ENCODE peak calls at places on chromosomes 4 and X, in nine cellular contexts. M, D, K, G, H, I, F, Y and Q are unnamed samples. For H3K4me1 and H3K9me3, the result is how much of the 10 kb centered on the place peaks cover.

GRCh38 chr4:113292371-113293042 is 243.1 kb downstream of the ANK2 start:
- DNase-seq in F (no peak), Y (peak), K (no peak), H (peak), M (peak), G (no peak), I (peak), D (peak), Q (peak)

GRCh38 chrX:119118780-119119395 is 8.7 kb downstream of the KIAA1210 start:
- DNase-seq in H (peak), K (no peak), M (peak), G (peak), F (peak), Y (peak), I (peak), D (peak), Q (peak)

GRCh38 chr4:15479089-15479912 is 9.6 kb downstream of the CC2D2A start:
- DNase-seq in Y (peak), I (peak), F (no peak), M (peak), K (peak), H (peak), D (peak), G (peak), Q (peak)

GRCh38 chrX:97290199-97290598 is 406.5 kb downstream of the RPA4 start:
- DNase-seq in I (no peak), K (no peak), D (no peak), Y (no peak), H (no peak), G (no peak), M (no peak), F (no peak), Q (no peak)

GRCh38 chrX:1442724-1443367 is 9.9 kb downstream of the ASMTL start:
- DNase-seq in M (peak), G (no peak), Y (no peak), K (peak), F (no peak), I (no peak), H (no peak), D (no peak), Q (no peak)

GRCh38 chrX:146154191-146154590 is 336.6 kb downstream of the SLITRK2 start:
- DNase-seq in D (no peak), G (no peak), K (no peak), I (peak), F (no peak), H (no peak), M (no peak), Y (no peak), Q (no peak)

GRCh38 chr4:125041372-125041930 is 273.3 kb upstream of the FAT4 start:
- DNase-seq in D (peak), Y (no peak), M (no peak), H (peak), G (no peak), F (no peak), K (no peak), I (no peak), Q (no peak)

GRCh38 chr4:140653718-140654515 is 85.2 kb upstream of the UCP1 start:
- DNase-seq in D (peak), I (no peak), H (peak), M (no peak), F (no peak), G (peak), K (no peak), Y (no peak), Q (no peak)

GRCh38 chr4:39637572-39638357 is 900 bp downstream of the SMIM14 start:
- DNase-seq in I (peak), G (peak), Y (peak), M (no peak), H (peak), K (peak), F (peak), D (peak), Q (peak)

GRCh38 chr4:26762650-26763049 is 98.0 kb upstream of the STIM2 start:
- DNase-seq in M (no peak), G (no peak), D (peak), K (no peak), F (no peak), H (no peak), Y (no peak), I (peak), Q (no peak)

GRCh38 chr4:133997440-133997839 is 204.1 kb downstream of the PABPC4L start:
- DNase-seq in K (no peak), H (peak), D (peak), M (no peak), F (no peak), I (no peak), G (no peak), Y (no peak), Q (no peak)

GRCh38 chr4:89324671-89325070 is 17.1 kb upstream of the GPRIN3 start:
- DNase-seq in Y (no peak), D (peak), F (no peak), G (no peak), I (no peak), M (no peak), K (no peak), H (peak), Q (no peak)

GRCh38 chr4:158193171-158193749 is 17.0 kb upstream of the TMEM144 start:
- DNase-seq in M (no peak), D (peak), I (peak), G (peak), Y (no peak), K (no peak), F (no peak), H (peak), Q (no peak)

GRCh38 chr4:3215733-3216132 is 33.2 kb upstream of the MSANTD1 start:
- DNase-seq in K (peak), I (no peak), G (no peak), Y (no peak), D (no peak), F (no peak), M (peak), H (no peak), Q (no peak)

GRCh38 chr4:94375364-94375763 is 32.7 kb upstream of the HPGDS start:
- DNase-seq in K (no peak), F (no peak), D (no peak), G (no peak), H (no peak), M (no peak), I (no peak), Y (no peak), Q (no peak)

GRCh38 chr4:159296061-159296460 is 193.2 kb downstream of the RAPGEF2 start:
- DNase-seq in F (no peak), I (peak), Y (no peak), D (no peak), M (no peak), H (peak), G (no peak), K (no peak), Q (no peak)

GRCh38 chr4:95155759-95156451 is 392.9 kb downstream of the UNC5C start:
- DNase-seq in K (no peak), G (peak), D (peak), H (peak), M (no peak), F (no peak), I (peak), Y (no peak), Q (no peak)

GRCh38 chrX:112235547-112235946 is 153.0 kb upstream of the TRPC5 start:
- DNase-seq in Y (no peak), F (no peak), I (no peak), K (no peak), M (no peak), G (no peak), H (no peak), D (no peak), Q (no peak)

GRCh38 chrX:25158635-25159034 is 142.9 kb upstream of the ARX start:
- DNase-seq in K (no peak), Y (no peak), G (no peak), H (peak), I (no peak), M (no peak), D (no peak), F (no peak), Q (no peak)

GRCh38 chrX:27728291-27728690 is 79.5 kb upstream of the MAGEB10 start:
- DNase-seq in H (peak), I (no peak), D (peak), G (no peak), Y (no peak), K (no peak), F (no peak), M (no peak), Q (no peak)

GRCh38 chr4:1928356-1929235 is 57.4 kb downstream of the NSD2 start:
- DNase-seq in Y (no peak), K (no peak), H (peak), D (no peak), G (no peak), F (peak), I (no peak), M (no peak), Q (no peak)

GRCh38 chr4:122584517-122584916 is 36.3 kb downstream of the IL21 start:
- DNase-seq in F (no peak), Y (no peak), I (no peak), H (peak), D (peak), M (no peak), G (no peak), K (no peak), Q (no peak)

GRCh38 chrX:17174671-17175070 is 200.3 kb upstream of the NHS start:
- DNase-seq in M (no peak), Y (peak), H (no peak), D (no peak), G (peak), K (no peak), I (no peak), F (no peak), Q (no peak)

GRCh38 chrX:80576815-80577533 is 156.7 kb downstream of the TENT5D start:
- DNase-seq in G (no peak), Y (no peak), K (no peak), H (no peak), F (no peak), D (no peak), I (peak), M (no peak), Q (no peak)

GRCh38 chr4:38314663-38315062 is 349.3 kb upstream of the KLF3 start:
- DNase-seq in H (no peak), M (no peak), Y (no peak), I (peak), K (no peak), G (no peak), F (no peak), D (no peak), Q (no peak)

GRCh38 chrX:39439910-39440733 is 638.9 kb downstream of the MID1IP1 start:
- DNase-seq in F (no peak), Y (no peak), I (no peak), H (no peak), M (no peak), G (no peak), D (no peak), K (no peak), Q (no peak)

GRCh38 chr4:77443941-77444340 is 161.7 kb upstream of the CXCL13 start:
- DNase-seq in K (no peak), Y (no peak), I (no peak), M (no peak), G (no peak), H (peak), D (peak), F (no peak), Q (no peak)

GRCh38 chrX:19270727-19271126 is 73.0 kb upstream of the PDHA1 start:
- DNase-seq in D (no peak), M (no peak), H (no peak), F (no peak), I (no peak), G (no peak), K (no peak), Y (no peak), Q (no peak)

GRCh38 chr4:39814403-39815185 is 116.7 kb downstream of the UBE2K start:
- DNase-seq in Y (no peak), M (no peak), I (no peak), K (no peak), H (peak), G (peak), D (peak), F (no peak), Q (no peak)

GRCh38 chr4:98092833-98093439 is 50.3 kb downstream of the STPG2 start:
- DNase-seq in G (no peak), F (no peak), I (peak), H (peak), D (peak), M (no peak), K (no peak), Y (no peak), Q (no peak)

GRCh38 chr4:123352240-123352945 is 44.2 kb upstream of the SPRY1 start:
- DNase-seq in G (no peak), F (no peak), D (peak), M (no peak), I (no peak), K (no peak), Y (no peak), H (peak), Q (no peak)

GRCh38 chrX:3425031-3425430 is 78.6 kb upstream of the MXRA5 start:
- DNase-seq in H (no peak), D (no peak), Y (no peak), G (no peak), F (no peak), I (no peak), K (no peak), M (no peak), Q (no peak)

GRCh38 chr4:148072789-148073188 is 340.9 kb downstream of the ARHGAP10 start:
- DNase-seq in D (no peak), H (no peak), M (no peak), Y (no peak), K (no peak), F (no peak), I (no peak), G (no peak), Q (no peak)

GRCh38 chr4:185518069-185518468 is 17.2 kb downstream of the PDLIM3 start:
- DNase-seq in I (no peak), F (no peak), G (no peak), K (no peak), H (no peak), Y (no peak), D (no peak), M (no peak), Q (no peak)
- H3K4me1 ChIP-seq in I (under half), F (under half), G (under half), K (under half), H (under half), Y (under half), D (under half), M (under half), Q (under half)

GRCh38 chrX:154097597-154098541 is at the start of gene MECP2:
- DNase-seq in K (peak), I (peak), H (peak), F (peak), Y (peak), D (peak), G (peak), M (peak), Q (peak)
- H3K4me3 ChIP-seq in K (peak), I (peak), H (peak), F (peak), Y (peak), D (peak), G (peak), M (peak), Q (peak)

GRCh38 chr4:4343038-4343437 is 43.9 kb upstream of the NSG1 start:
- DNase-seq in H (no peak), F (no peak), K (no peak), G (no peak), I (no peak), M (no peak), D (no peak), Y (no peak), Q (no peak)

GRCh38 chr4:4349902-4350301 is 37.0 kb upstream of the NSG1 start:
- DNase-seq in H (no peak), M (no peak), I (no peak), D (no peak), G (no peak), Y (no peak), F (no peak), K (no peak), Q (no peak)

GRCh38 chr4:4344915-4345527 is 41.9 kb upstream of the NSG1 start:
- DNase-seq in M (no peak), G (no peak), F (no peak), I (no peak), H (no peak), Y (no peak), K (no peak), D (no peak), Q (no peak)

GRCh38 chr4:4350909-4351308 is 36.0 kb upstream of the NSG1 start:
- DNase-seq in G (no peak), Y (no peak), F (no peak), H (no peak), K (no peak), I (no peak), D (no peak), M (no peak), Q (no peak)

DNA sequence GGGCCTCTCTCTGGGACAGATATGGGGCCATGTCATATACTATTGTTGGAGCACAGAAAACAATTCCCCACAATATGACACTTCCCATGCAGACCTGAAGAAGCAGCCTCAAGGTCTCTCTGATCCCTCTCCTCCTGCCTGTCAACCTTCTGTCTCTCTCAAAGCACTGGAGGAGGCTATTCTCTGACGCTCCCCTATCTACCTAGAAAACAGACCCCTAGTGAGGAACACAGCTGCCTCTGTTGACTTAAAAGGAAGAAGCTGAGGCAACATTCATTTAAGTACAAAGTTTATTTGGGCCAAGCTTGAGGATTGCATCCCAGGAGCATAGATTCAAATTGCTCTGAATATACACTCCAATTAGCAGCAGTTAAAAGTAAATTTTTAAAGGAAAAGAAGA is 39.3 kb upstream of the NSG1 start:
- DNase-seq in D (no peak), H (no peak), K (no peak), G (no peak), I (no peak), Y (no peak), F (no peak), M (no peak), Q (no peak)
- H3K9me3 ChIP-seq in D (under half), H (under half), K (under half), G (under half), I (under half), Y (under half), F (under half), M (under half), Q (under half)

DNA sequence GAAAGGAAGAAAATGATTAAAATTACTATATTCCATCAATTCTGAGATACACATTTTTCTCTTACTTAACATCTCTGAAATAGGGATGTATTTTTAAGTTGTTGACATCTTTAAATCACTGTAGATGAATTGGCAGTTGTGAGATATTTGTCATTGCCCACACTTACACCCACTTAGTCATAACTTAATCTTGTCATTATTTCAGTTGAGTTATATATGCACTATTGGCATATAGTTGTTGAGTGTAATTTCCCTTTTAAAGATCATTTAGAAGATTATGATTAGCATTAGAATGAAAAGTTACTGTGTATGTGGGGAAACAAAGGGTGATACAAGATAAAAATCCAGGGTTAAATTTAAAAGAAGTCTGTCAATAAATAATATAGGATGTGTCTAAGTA is 2.2 kb downstream of the AIMP1 start:
- DNase-seq in G (no peak), H (no peak), D (no peak), F (no peak), Y (no peak), K (no peak), I (no peak), M (no peak), Q (no peak)
- H3K4me1 ChIP-seq in G (under half), H (under half), D (under half), F (under half), Y (under half), K (under half), I (under half), M (half or more), Q (under half)

DNA sequence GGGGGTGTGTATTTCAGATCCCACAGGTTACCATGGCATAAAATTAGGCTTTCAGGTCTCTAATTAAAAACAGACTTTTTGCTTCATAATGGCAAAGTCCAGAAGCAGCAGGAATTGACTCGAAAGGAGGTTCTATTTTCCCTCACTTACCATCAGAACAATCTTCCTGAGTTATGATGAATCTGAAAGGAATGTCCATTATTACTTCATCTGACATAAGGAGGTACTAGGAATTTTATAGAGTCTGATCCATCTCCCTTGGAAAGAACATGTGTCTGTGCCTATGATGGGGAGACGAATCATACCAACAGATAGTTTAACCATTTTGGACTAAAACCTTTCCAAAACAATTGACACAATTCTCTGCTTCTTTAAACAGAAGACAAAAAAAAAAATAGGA is 206.3 kb upstream of the FGF13 start:
- DNase-seq in H (peak), M (no peak), G (no peak), F (no peak), D (peak), K (no peak), I (no peak), Y (no peak), Q (no peak)
- H3K4me3 ChIP-seq in H (no peak), M (no peak), G (no peak), F (no peak), D (no peak), K (no peak), I (no peak), Y (no peak), Q (no peak)

GRCh38 chr4:174714393-174715211 is 114.4 kb downstream of the GLRA3 start:
- DNase-seq in F (no peak), D (peak), K (no peak), H (peak), M (no peak), G (peak), I (peak), Y (peak), Q (no peak)
- H3K9me3 ChIP-seq in F (under half), D (under half), K (under half), H (under half), M (under half), G (under half), I (under half), Y (under half), Q (under half)